ENCODE peak calls at places on chromosome 14, in eight cellular contexts. B is H7; F is lower leg skin; V is CD4-positive, alpha-beta memory T cell; L is fibroblast of the aortic adventitia; M is mammary epithelial cell; Q is pancreas; X is PC-3. U is an unnamed sample.
A peak's percentile ranks its signal among the peaks of the same experiment; 100 is the strongest.

GRCh38 chr14:61478971-61479473 is 157.6 kb downstream of the PRKCH start:
- DNase-seq in B (no peak), F (peak; percentile 75), V (peak; percentile 32), L (no peak), M (no peak), Q (no peak), X (no peak), U (no peak)

GRCh38 chr14:102777711-102778615 is 714 bp downstream of the TRAF3 start:
- DNase-seq in B (peak; percentile 80), F (no peak), V (peak; percentile 53), L (peak; percentile 47), M (peak; percentile 29), Q (peak; percentile 11), X (peak; percentile 18), U (no peak)

GRCh38 chr14:86532219-86532618 is 1002.3 kb downstream of the FLRT2 start:
- DNase-seq in B (no peak), F (no peak), V (no peak), L (peak; percentile 27), M (peak; percentile 1), Q (peak; percentile 17), X (peak; percentile 49), U (no peak)

GRCh38 chr14:62532186-62532585 is 513.1 kb downstream of the KCNH5 start:
- DNase-seq in B (no peak), F (no peak), V (no peak), L (no peak), M (peak; percentile 39), Q (no peak), X (peak; percentile 39), U (no peak)

GRCh38 chr14:101064718-101065117 is 161.2 kb upstream of the RTL1 start:
- DNase-seq in B (no peak), F (no peak), V (no peak), L (no peak), M (no peak), Q (no peak), X (no peak), U (no peak)

GRCh38 chr14:96962337-96962736 is 165.2 kb downstream of the VRK1 start:
- DNase-seq in B (no peak), F (peak; percentile 13), V (peak; percentile 68), L (no peak), M (no peak), Q (no peak), X (no peak), U (peak; percentile 49)

GRCh38 chr14:103097994-103098957 is 3.8 kb downstream of the EXOC3L4 start:
- DNase-seq in B (peak; percentile 68), F (no peak), V (no peak), L (no peak), M (no peak), Q (no peak), X (no peak), U (no peak)

GRCh38 chr14:100850841-100851585 is 25.1 kb downstream of the MEG3 start:
- DNase-seq in B (peak; percentile 92), F (peak; percentile 93), V (peak; percentile 59), L (no peak), M (peak; percentile 27), Q (peak; percentile 68), X (peak; percentile 91), U (peak; percentile 48)

GRCh38 chr14:94615823-94616570 is 3.8 kb downstream of the SERPINA3 start:
- DNase-seq in B (no peak), F (peak; percentile 62), V (no peak), L (no peak), M (no peak), Q (no peak), X (no peak), U (no peak)

GRCh38 chr14:58469309-58469708 is 41.8 kb downstream of the KIAA0586 start:
- DNase-seq in B (no peak), F (no peak), V (no peak), L (no peak), M (no peak), Q (no peak), X (no peak), U (no peak)

GRCh38 chr14:70121521-70121920 is 67.2 kb downstream of the SLC8A3 start:
- DNase-seq in B (peak; percentile 76), F (peak; percentile 26), V (no peak), L (no peak), M (no peak), Q (no peak), X (no peak), U (no peak)

GRCh38 chr14:37988472-37988871 is 219.2 kb upstream of the SSTR1 start:
- DNase-seq in B (no peak), F (no peak), V (no peak), L (no peak), M (no peak), Q (no peak), X (no peak), U (no peak)

GRCh38 chr14:38481939-38482678 is 226.2 kb upstream of the CLEC14A start:
- DNase-seq in B (no peak), F (no peak), V (no peak), L (peak; percentile 18), M (no peak), Q (no peak), X (peak; percentile 66), U (no peak)

GRCh38 chr14:30108975-30109700 is 181.5 kb upstream of the PRKD1 start:
- DNase-seq in B (no peak), F (no peak), V (no peak), L (no peak), M (peak; percentile 4), Q (no peak), X (no peak), U (no peak)

GRCh38 chr14:23548351-23549318 is 2.9 kb downstream of the ZFHX2 start:
- DNase-seq in B (peak; percentile 66), F (no peak), V (no peak), L (no peak), M (no peak), Q (no peak), X (no peak), U (no peak)

GRCh38 chr14:79468491-79468890 is 742.8 kb downstream of the DIO2 start:
- DNase-seq in B (no peak), F (no peak), V (no peak), L (no peak), M (no peak), Q (no peak), X (no peak), U (no peak)

GRCh38 chr14:84825481-84825880 is 704.5 kb upstream of the FLRT2 start:
- DNase-seq in B (no peak), F (no peak), V (no peak), L (peak; percentile 1), M (peak; percentile 63), Q (no peak), X (peak; percentile 69), U (no peak)

GRCh38 chr14:50380455-50380854 is 16.2 kb downstream of the CDKL1 start:
- DNase-seq in B (no peak), F (no peak), V (no peak), L (no peak), M (no peak), Q (no peak), X (no peak), U (no peak)

GRCh38 chr14:54597795-54598443 is 31.0 kb downstream of the SAMD4A start:
- DNase-seq in B (no peak), F (no peak), V (no peak), L (no peak), M (peak; percentile 28), Q (no peak), X (peak; percentile 85), U (no peak)

DNA sequence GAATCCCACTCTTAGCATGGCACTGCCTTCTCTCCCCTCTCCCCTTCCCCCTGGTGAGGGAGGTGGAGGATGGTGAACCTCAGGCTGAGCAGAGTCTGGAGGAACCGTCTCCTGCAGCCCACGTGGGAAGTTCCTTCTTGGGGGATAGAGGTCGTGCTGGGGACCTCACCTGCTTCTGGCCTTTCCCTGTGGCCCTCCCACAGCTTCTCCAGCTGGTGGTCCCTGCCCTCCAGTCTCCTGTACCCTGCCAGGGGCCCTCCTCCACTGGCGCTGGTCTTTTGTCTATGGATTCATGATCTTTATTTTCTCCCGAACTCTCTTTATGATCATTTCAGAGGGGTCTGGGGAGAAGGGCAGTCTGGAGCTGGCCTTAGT is 9.0 kb upstream of the MTA1 start:
- DNase-seq in B (no peak), F (no peak), V (no peak), L (no peak), M (no peak), Q (no peak), X (no peak), U (no peak)
- H3K4me3 ChIP-seq in B (no peak overlapping the region), F (no peak overlapping the region), V (no peak overlapping the region), L (no peak overlapping the region), M (no peak overlapping the region), Q (no peak overlapping the region), X (peak overlapping the region; percentile 66), U (no peak overlapping the region)

GRCh38 chr14:90299408-90299807 is 32.3 kb downstream of the NRDE2 start:
- DNase-seq in B (no peak), F (no peak), V (no peak), L (no peak), M (no peak), Q (no peak), X (no peak), U (peak; percentile 93)
- H3K4me3 ChIP-seq in B (no peak overlapping the region), F (no peak overlapping the region), V (no peak overlapping the region), L (no peak overlapping the region), M (no peak overlapping the region), Q (no peak overlapping the region), X (no peak overlapping the region), U (no peak overlapping the region)

GRCh38 chr14:91356218-91356763 is 61.3 kb downstream of the CCDC88C start:
- DNase-seq in B (no peak), F (no peak), V (no peak), L (no peak), M (no peak), Q (no peak), X (no peak), U (no peak)

GRCh38 chr14:91354979-91355685 is 62.5 kb downstream of the CCDC88C start:
- DNase-seq in B (peak; percentile 94), F (no peak), V (no peak), L (no peak), M (no peak), Q (no peak), X (no peak), U (no peak)

GRCh38 chr14:91358654-91359210 is 58.9 kb downstream of the CCDC88C start:
- DNase-seq in B (no peak), F (no peak), V (no peak), L (no peak), M (peak; percentile 64), Q (no peak), X (no peak), U (no peak)

GRCh38 chr14:91357731-91358319 is 59.8 kb downstream of the CCDC88C start:
- DNase-seq in B (no peak), F (no peak), V (no peak), L (no peak), M (no peak), Q (no peak), X (no peak), U (no peak)

DNA sequence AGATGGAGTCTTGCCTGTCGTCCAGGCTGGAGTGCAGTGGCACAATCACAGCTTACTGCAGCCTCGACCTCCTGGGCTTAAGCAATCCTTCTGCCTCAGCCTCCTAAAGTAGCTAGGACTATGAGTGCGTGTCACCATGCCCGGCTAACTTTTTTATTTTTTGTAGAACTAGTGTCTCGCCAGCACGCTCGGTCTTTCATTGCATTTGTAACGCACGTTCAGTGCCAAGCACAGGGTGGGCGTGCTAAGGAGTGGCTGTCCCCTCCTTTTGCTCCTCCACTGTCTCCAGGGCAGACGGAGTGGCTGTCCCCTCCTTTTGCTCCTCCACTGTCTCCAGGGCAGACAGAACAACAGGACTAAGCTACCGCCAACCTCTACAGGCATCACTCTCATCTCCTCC is 60.3 kb downstream of the CCDC88C start:
- DNase-seq in B (no peak), F (no peak), V (no peak), L (no peak), M (no peak), Q (no peak), X (no peak), U (no peak)
- H3K4me3 ChIP-seq in B (no peak overlapping the region), F (no peak overlapping the region), V (no peak overlapping the region), L (no peak overlapping the region), M (no peak overlapping the region), Q (no peak overlapping the region), X (no peak overlapping the region), U (no peak overlapping the region)

GRCh38 chr14:67694791-67695393 is 672 bp downstream of the RDH11 start:
- DNase-seq in B (peak; percentile 85), F (no peak), V (peak; percentile 51), L (peak; percentile 87), M (peak; percentile 94), Q (peak; percentile 80), X (peak; percentile 96), U (peak; percentile 15)
- H3K4me3 ChIP-seq in B (peak overlapping the region; percentile 97), F (peak overlapping the region; percentile 53), V (peak overlapping the region; percentile 94), L (peak overlapping the region; percentile 97), M (peak overlapping the region; percentile 77), Q (peak overlapping the region; percentile 83), X (peak overlapping the region; percentile 97), U (peak overlapping the region; percentile 77)

U was measured in HL-60.